ENCODE peak calls at places on chromosomes 2 and 18, in four cellular contexts. W is DND-41, I is neuronal stem cell, F is endodermal cell. U is an unnamed sample. For H3K4me1 and H3K27me3, the result is how much of the 10 kb centered on the place peaks cover.

GRCh38 chr18:10265560-10266235 is 188.7 kb upstream of the APCDD1 start:
- DNase-seq in W (no peak), F (no peak), I (no peak), U (no peak)

GRCh38 chr18:62524443-62525200 is 1.8 kb downstream of the ZCCHC2 start:
- DNase-seq in W (peak), F (peak), I (no peak), U (peak)

GRCh38 chr2:119282966-119283511 is 59.4 kb downstream of the STEAP3 start:
- DNase-seq in F (peak), I (no peak), W (no peak), U (no peak)

GRCh38 chr18:75247601-75248421 is 37.2 kb downstream of the TSHZ1 start:
- DNase-seq in I (no peak), W (peak), F (no peak), U (no peak)

GRCh38 chr2:105406221-105406620 is 7.4 kb upstream of the FHL2 start:
- DNase-seq in F (no peak), W (no peak), I (no peak), U (no peak)

GRCh38 chr2:133787207-133787606 is 218.9 kb upstream of the NCKAP5 start:
- DNase-seq in F (no peak), I (no peak), W (no peak), U (no peak)

GRCh38 chr2:161436411-161436810 is 20.3 kb downstream of the TBR1 start:
- DNase-seq in F (no peak), W (no peak), I (no peak), U (no peak)

GRCh38 chr2:229780856-229781773 is 66.8 kb upstream of the DNER start:
- DNase-seq in I (peak), W (no peak), F (peak), U (peak)

GRCh38 chr2:31089645-31090044 is 48.6 kb downstream of the GALNT14 start:
- DNase-seq in F (no peak), I (no peak), W (no peak), U (no peak)

GRCh38 chr2:212249451-212249850 is 289.2 kb downstream of the ERBB4 start:
- DNase-seq in F (no peak), I (no peak), W (no peak), U (no peak)

GRCh38 chr18:2223859-2224258 is 347.4 kb downstream of the METTL4 start:
- DNase-seq in F (peak), I (peak), W (no peak), U (no peak)

GRCh38 chr2:45904267-45904921 is 252.9 kb downstream of the PRKCE start:
- DNase-seq in W (no peak), F (no peak), I (no peak), U (no peak)

GRCh38 chr2:25879133-25879730 is 945 bp upstream of the ASXL2 start:
- DNase-seq in I (no peak), F (no peak), W (no peak), U (no peak)

GRCh38 chr2:227871375-227871788 is at the start of gene DAW1:
- DNase-seq in W (no peak), I (peak), F (peak), U (peak)

GRCh38 chr2:239380831-239381708 is 19.8 kb downstream of the HDAC4 start:
- DNase-seq in I (no peak), F (no peak), W (no peak), U (peak)

GRCh38 chr18:811192-812122 is 585 bp downstream of the YES1 start:
- DNase-seq in W (peak), I (peak), F (peak), U (no peak)

GRCh38 chr2:185955050-185955449 is 216.4 kb downstream of the FSIP2 start:
- DNase-seq in F (no peak), I (no peak), W (no peak), U (no peak)

GRCh38 chr18:79616651-79617518 is 62.7 kb upstream of the CTDP1 start:
- DNase-seq in F (peak), W (no peak), I (peak), U (no peak)

GRCh38 chr2:25098056-25098455 is 56.2 kb downstream of the EFR3B start:
- DNase-seq in I (no peak), W (no peak), F (no peak), U (no peak)

DNA sequence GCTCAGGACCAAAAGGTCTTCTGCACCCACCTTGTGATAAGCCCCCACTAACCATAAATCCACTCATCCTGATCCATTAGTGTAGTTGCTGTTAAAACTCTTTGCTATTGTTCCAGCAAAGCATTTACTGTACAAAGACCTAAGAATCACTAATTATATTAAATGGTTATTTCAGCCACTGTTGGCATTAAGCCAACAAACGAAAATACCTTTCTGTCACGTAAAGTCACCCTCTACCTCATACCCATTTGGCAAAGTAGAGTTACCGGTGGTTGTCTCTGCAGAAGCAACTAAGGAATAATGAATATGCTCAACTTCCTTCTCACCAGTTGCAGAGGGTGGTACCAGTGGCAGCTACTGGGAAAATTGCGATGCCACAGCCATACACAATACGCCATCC is 224.5 kb downstream of the SP3 start:
- DNase-seq in F (no peak), I (no peak), W (no peak), U (no peak)
- H3K4me1 ChIP-seq in F (under half), I (under half), W (under half), U (under half)

GRCh38 chr2:242051440-242051839 is 181.9 kb downstream of the RTP5 start:
- DNase-seq in W (no peak), I (no peak), F (no peak), U (no peak)

GRCh38 chr2:242054406-242054805 is 184.9 kb downstream of the RTP5 start:
- DNase-seq in W (no peak), I (no peak), F (no peak), U (no peak)

GRCh38 chr2:242053921-242054320 is 184.4 kb downstream of the RTP5 start:
- DNase-seq in F (no peak), W (no peak), I (no peak), U (no peak)

GRCh38 chr2:242054881-242055801 is 185.6 kb downstream of the RTP5 start:
- DNase-seq in I (no peak), F (peak), W (no peak), U (no peak)

GRCh38 chr2:242052421-242052820 is 182.9 kb downstream of the RTP5 start:
- DNase-seq in W (no peak), I (no peak), F (peak), U (no peak)
- H3K27me3 ChIP-seq in W (under half), I (under half), F (half or more), U (under half)

DNA sequence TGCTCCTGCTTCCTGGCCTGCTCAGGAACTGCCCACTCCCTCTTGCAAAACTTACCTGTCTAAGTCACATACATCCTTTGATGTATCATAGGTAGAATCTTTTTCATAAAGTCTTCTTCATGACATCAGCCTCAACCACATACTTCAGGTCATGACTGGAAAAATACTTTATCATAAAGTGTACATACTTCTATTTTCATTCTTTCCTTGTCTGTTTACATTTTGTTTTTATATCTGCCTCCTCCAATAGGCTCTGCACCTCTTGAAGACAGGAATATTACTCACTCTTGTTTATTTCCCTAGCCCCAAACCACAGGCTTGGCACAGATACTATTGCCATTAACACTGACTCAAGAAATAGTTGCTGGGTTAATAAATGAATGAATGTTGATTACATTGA is 43.6 kb upstream of the ZNF804A start:
- DNase-seq in I (no peak), W (no peak), F (no peak), U (no peak)
- H3K4me1 ChIP-seq in I (under half), W (under half), F (under half), U (under half)

GRCh38 chr18:45836242-45837215 is 11.1 kb downstream of the SIGLEC15 start:
- DNase-seq in W (no peak), I (no peak), F (no peak), U (no peak)
- H3K27me3 ChIP-seq in W (under half), I (half or more), F (half or more), U (under half)

GRCh38 chr2:37583867-37584266 is 87.6 kb downstream of the CDC42EP3 start:
- DNase-seq in F (no peak), I (peak), W (no peak), U (no peak)

GRCh38 chr2:37586663-37587409 is 84.6 kb downstream of the CDC42EP3 start:
- DNase-seq in W (no peak), I (no peak), F (peak), U (no peak)

GRCh38 chr2:37585295-37585908 is 86.0 kb downstream of the CDC42EP3 start:
- DNase-seq in I (no peak), W (no peak), F (no peak), U (no peak)

GRCh38 chr2:37587817-37588216 is 83.6 kb downstream of the CDC42EP3 start:
- DNase-seq in W (no peak), I (no peak), F (no peak), U (no peak)

DNA sequence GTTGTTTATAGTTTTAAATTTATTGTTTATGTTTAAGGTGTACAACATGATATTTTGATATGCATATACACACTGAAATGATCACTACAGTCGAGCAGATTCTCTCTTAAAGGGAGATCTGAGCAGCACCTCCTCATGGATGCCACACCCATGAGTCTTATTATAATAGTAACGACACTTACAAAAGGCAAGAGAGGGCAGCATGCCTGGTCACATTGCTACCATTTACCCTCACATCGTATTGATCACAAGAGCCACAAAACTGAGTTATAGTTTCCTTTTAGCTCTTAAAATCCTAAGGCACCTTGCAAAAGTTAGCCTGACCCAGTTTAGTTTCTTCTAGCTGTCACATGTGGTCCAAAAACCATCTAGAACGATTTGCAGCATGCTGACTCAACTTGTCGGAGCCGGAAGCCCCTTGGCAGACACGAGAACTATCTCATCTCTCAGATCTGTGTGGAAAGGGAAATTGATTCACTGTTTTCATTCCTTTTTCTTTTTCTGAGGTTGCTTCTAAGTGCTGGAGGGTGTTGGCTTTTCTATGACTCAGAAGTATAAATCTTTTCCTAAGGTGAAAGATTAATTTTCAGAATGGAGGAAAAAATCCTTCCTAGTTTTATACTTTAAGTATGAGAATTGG is 85.3 kb downstream of the CDC42EP3 start:
- DNase-seq in I (no peak), W (no peak), F (no peak), U (peak)
- H3K4me1 ChIP-seq in I (under half), W (under half), F (under half), U (under half)